ENCODE peak calls at places on chromosomes 5 and 9, in ten cellular contexts. U is Caco-2, A is breast epithelium, Z is fibroblast of lung, Q is upper lobe of right lung, N is stomach, F is psoas muscle, J is iPS DF 6.9, C is spleen, I is right cardiac atrium. G is an unnamed sample. For H3K4me1, the result is how much of the 10 kb centered on the place peaks cover.

GRCh38 chr5:21711854-21712752 is 1141.0 kb downstream of the CDH12 start:
- DNase-seq in N (no peak), F (no peak), C (no peak), Q (no peak), I (no peak), J (no peak), A (no peak), Z (peak), U (no peak), G (no peak)

GRCh38 chr9:132644251-132644650 is 25.5 kb downstream of the DDX31 start:
- DNase-seq in N (no peak), U (no peak), C (no peak), A (no peak), Z (no peak), Q (no peak), J (no peak), F (no peak), I (no peak), G (no peak)

GRCh38 chr5:154467655-154468354 is 10.2 kb downstream of the HAND1 start:
- DNase-seq in C (peak), U (peak), Z (peak), Q (peak), J (no peak), I (peak), F (peak), N (peak), A (peak), G (peak)

GRCh38 chr5:52007230-52007858 is 624.1 kb downstream of the ISL1 start:
- DNase-seq in N (no peak), A (no peak), F (no peak), I (no peak), U (peak), Z (peak), C (no peak), J (no peak), Q (no peak), G (no peak)

GRCh38 chr5:68962632-68963484 is 131.0 kb upstream of the SLC30A5 start:
- DNase-seq in Q (no peak), N (peak), J (peak), A (peak), C (no peak), I (peak), F (peak), U (peak), Z (peak), G (no peak)

GRCh38 chr5:9437741-9438240 is 108.1 kb downstream of the SEMA5A start:
- DNase-seq in Q (no peak), J (no peak), U (no peak), N (no peak), A (no peak), Z (peak), F (no peak), C (no peak), I (peak), G (no peak)

GRCh38 chr9:118533850-118534249 is 829.6 kb downstream of the TLR4 start:
- DNase-seq in C (no peak), A (no peak), J (no peak), N (no peak), U (no peak), F (no peak), Q (no peak), Z (no peak), I (no peak), G (no peak)

GRCh38 chr9:135670721-135671590 is 7.8 kb downstream of the LCN9 start:
- DNase-seq in Z (no peak), A (no peak), J (no peak), U (no peak), C (peak), F (peak), I (no peak), Q (peak), N (no peak), G (peak)

GRCh38 chr5:6525910-6526309 is 77.3 kb downstream of the UBE2QL1 start:
- DNase-seq in F (no peak), U (no peak), I (no peak), Q (no peak), A (no peak), N (peak), Z (no peak), J (peak), C (no peak), G (peak)

GRCh38 chr5:157050050-157050449 is 8.9 kb downstream of the HAVCR1 start:
- DNase-seq in U (no peak), Q (no peak), I (no peak), J (no peak), F (no peak), Z (no peak), A (no peak), C (no peak), N (no peak), G (no peak)

GRCh38 chr9:127529671-127530070 is 78.4 kb downstream of the LRSAM1 start:
- DNase-seq in Q (no peak), F (no peak), Z (no peak), N (no peak), U (no peak), A (no peak), J (no peak), I (no peak), C (no peak), G (no peak)

GRCh38 chr9:115786321-115786720 is 367.3 kb upstream of the PAPPA start:
- DNase-seq in C (no peak), A (no peak), F (no peak), Z (no peak), Q (no peak), I (no peak), U (no peak), N (no peak), J (no peak), G (no peak)

GRCh38 chr9:13118294-13118693 is 161.2 kb downstream of the MPDZ start:
- DNase-seq in A (no peak), F (no peak), Q (no peak), U (no peak), I (no peak), C (no peak), Z (no peak), J (no peak), N (no peak), G (no peak)

GRCh38 chr5:149333711-149334443 is 11.4 kb upstream of the GRPEL2 start:
- DNase-seq in Z (no peak), N (no peak), F (no peak), I (no peak), J (no peak), U (no peak), Q (no peak), A (no peak), C (no peak), G (no peak)

GRCh38 chr5:151678146-151678545 is 8.6 kb downstream of the SPARC start:
- DNase-seq in C (no peak), N (no peak), U (no peak), F (peak), A (no peak), Q (no peak), I (no peak), J (no peak), Z (peak), G (no peak)
- H3K4me1 ChIP-seq in C (half or more), N (half or more), U (under half), F (half or more), A (under half), Q (half or more), I (under half), J (under half), Z (half or more), G (under half)

GRCh38 chr5:72300590-72301339 is 19.3 kb downstream of the MRPS27 start:
- DNase-seq in N (no peak), J (no peak), I (no peak), A (no peak), U (no peak), F (no peak), Q (no peak), C (no peak), Z (no peak), G (no peak)

GRCh38 chr5:72301557-72301956 is 18.5 kb downstream of the MRPS27 start:
- DNase-seq in Q (no peak), J (no peak), C (no peak), A (no peak), N (no peak), F (no peak), I (no peak), Z (no peak), U (no peak), G (no peak)

GRCh38 chr5:72295539-72295938 is 24.5 kb downstream of the MRPS27 start:
- DNase-seq in J (no peak), Q (no peak), C (no peak), Z (no peak), N (no peak), F (no peak), A (no peak), I (no peak), U (no peak), G (no peak)

GRCh38 chr5:72296251-72296650 is 23.8 kb downstream of the MRPS27 start:
- DNase-seq in A (no peak), U (no peak), N (no peak), Z (no peak), J (no peak), F (no peak), I (no peak), C (no peak), Q (no peak), G (no peak)

GRCh38 chr5:72298711-72299110 is 21.3 kb downstream of the MRPS27 start:
- DNase-seq in N (no peak), I (no peak), C (no peak), Z (no peak), A (no peak), F (no peak), Q (no peak), J (no peak), U (no peak), G (no peak)
- H3K4me1 ChIP-seq in N (under half), I (under half), C (under half), Z (under half), A (under half), F (under half), Q (under half), J (under half), U (under half), G (under half)

GRCh38 chr5:40383719-40384651 is 295.7 kb upstream of the PTGER4 start:
- DNase-seq in A (no peak), Q (no peak), J (no peak), F (no peak), C (no peak), Z (peak), U (no peak), N (no peak), I (no peak), G (no peak)
- H3K4me1 ChIP-seq in A (under half), Q (under half), J (under half), F (under half), C (half or more), Z (under half), U (under half), N (under half), I (under half), G (under half)

GRCh38 chr5:135240781-135241360 is 158.2 kb downstream of the MACROH2A1 start:
- DNase-seq in N (peak), A (no peak), U (peak), Z (no peak), I (no peak), C (peak), Q (peak), J (no peak), F (no peak), G (no peak)
- H3K4me1 ChIP-seq in N (half or more), A (under half), U (under half), Z (under half), I (under half), C (under half), Q (under half), J (under half), F (half or more), G (under half)

GRCh38 chr9:136700309-136700708 is 12.1 kb upstream of the DIPK1B start:
- DNase-seq in Q (no peak), A (no peak), N (no peak), U (no peak), F (no peak), Z (peak), J (no peak), I (no peak), C (no peak), G (no peak)
- H3K4me1 ChIP-seq in Q (under half), A (under half), N (under half), U (under half), F (under half), Z (under half), J (under half), I (under half), C (half or more), G (under half)

G was measured in mucosa of descending colon.